ENCODE peak calls at places on chromosome 11, in ten cellular contexts. One of them, this sample, is unnamed.

GRCh38 chr11:71498091-71498490 is 29.0 kb upstream of the KRTAP5-7 start:
- DNase-seq in stimulated activated CD4-positive, alpha-beta T cell treated with anti-CD3 and anti-CD28 coated beads, Interleukin-2, amount 100 ng/mL, for 4 hours: no peak
- DNase-seq in germinal center: no peak
- DNase-seq in mucosa of descending colon: no peak
- DNase-seq in activated naive CD4-positive, alpha-beta T cell treated with anti-CD3 and anti-CD28 coated beads, Interleukin-2, amount 10 ng/mL, durations not matched to agents 7 days and 5 days: no peak
- DNase-seq in HT-29: no peak
- DNase-seq in coronary artery: no peak
- DNase-seq in activated T-helper 9 cell treated with anti-CD3 and anti-CD28 coated beads, Interleukin-2, amount 50 U/mL, for 16 hours: no peak
- DNase-seq in astrocyte of the cerebellum: no peak
- DNase-seq in NAMALWA: no peak
- DNase-seq in this sample: no peak

GRCh38 chr11:60265373-60266214 is 14.9 kb upstream of the MS4A4A start:
- DNase-seq in coronary artery: no peak
- DNase-seq in astrocyte of the cerebellum: peak
- DNase-seq in stimulated activated CD4-positive, alpha-beta T cell treated with anti-CD3 and anti-CD28 coated beads, Interleukin-2, amount 100 ng/mL, for 4 hours: no peak
- DNase-seq in germinal center: peak
- DNase-seq in HT-29: peak
- DNase-seq in activated naive CD4-positive, alpha-beta T cell treated with anti-CD3 and anti-CD28 coated beads, Interleukin-2, amount 10 ng/mL, durations not matched to agents 7 days and 5 days: no peak
- DNase-seq in mucosa of descending colon: peak
- DNase-seq in NAMALWA: peak
- DNase-seq in activated T-helper 9 cell treated with anti-CD3 and anti-CD28 coated beads, Interleukin-2, amount 50 U/mL, for 16 hours: no peak
- DNase-seq in this sample: peak

GRCh38 chr11:106770489-106771100 is 247.7 kb downstream of the GUCY1A2 start:
- DNase-seq in activated T-helper 9 cell treated with anti-CD3 and anti-CD28 coated beads, Interleukin-2, amount 50 U/mL, for 16 hours: no peak
- DNase-seq in germinal center: no peak
- DNase-seq in NAMALWA: no peak
- DNase-seq in coronary artery: no peak
- DNase-seq in astrocyte of the cerebellum: no peak
- DNase-seq in stimulated activated CD4-positive, alpha-beta T cell treated with anti-CD3 and anti-CD28 coated beads, Interleukin-2, amount 100 ng/mL, for 4 hours: no peak
- DNase-seq in HT-29: no peak
- DNase-seq in activated naive CD4-positive, alpha-beta T cell treated with anti-CD3 and anti-CD28 coated beads, Interleukin-2, amount 10 ng/mL, durations not matched to agents 7 days and 5 days: no peak
- DNase-seq in mucosa of descending colon: no peak
- DNase-seq in this sample: no peak

GRCh38 chr11:115464269-115464668 is 39.9 kb downstream of the CADM1 start:
- DNase-seq in activated T-helper 9 cell treated with anti-CD3 and anti-CD28 coated beads, Interleukin-2, amount 50 U/mL, for 16 hours: no peak
- DNase-seq in mucosa of descending colon: no peak
- DNase-seq in coronary artery: no peak
- DNase-seq in HT-29: no peak
- DNase-seq in stimulated activated CD4-positive, alpha-beta T cell treated with anti-CD3 and anti-CD28 coated beads, Interleukin-2, amount 100 ng/mL, for 4 hours: no peak
- DNase-seq in germinal center: no peak
- DNase-seq in NAMALWA: no peak
- DNase-seq in activated naive CD4-positive, alpha-beta T cell treated with anti-CD3 and anti-CD28 coated beads, Interleukin-2, amount 10 ng/mL, durations not matched to agents 7 days and 5 days: no peak
- DNase-seq in astrocyte of the cerebellum: no peak
- DNase-seq in this sample: no peak

GRCh38 chr11:65826972-65827773 is 6.6 kb upstream of the SNX32 start:
- DNase-seq in coronary artery: no peak
- DNase-seq in activated T-helper 9 cell treated with anti-CD3 and anti-CD28 coated beads, Interleukin-2, amount 50 U/mL, for 16 hours: no peak
- DNase-seq in stimulated activated CD4-positive, alpha-beta T cell treated with anti-CD3 and anti-CD28 coated beads, Interleukin-2, amount 100 ng/mL, for 4 hours: no peak
- DNase-seq in HT-29: no peak
- DNase-seq in activated naive CD4-positive, alpha-beta T cell treated with anti-CD3 and anti-CD28 coated beads, Interleukin-2, amount 10 ng/mL, durations not matched to agents 7 days and 5 days: no peak
- DNase-seq in NAMALWA: no peak
- DNase-seq in astrocyte of the cerebellum: no peak
- DNase-seq in mucosa of descending colon: no peak
- DNase-seq in germinal center: no peak
- DNase-seq in this sample: no peak

GRCh38 chr11:116657842-116658825 is 114.7 kb downstream of the BUD13 start:
- DNase-seq in coronary artery: peak
- DNase-seq in HT-29: no peak
- DNase-seq in activated naive CD4-positive, alpha-beta T cell treated with anti-CD3 and anti-CD28 coated beads, Interleukin-2, amount 10 ng/mL, durations not matched to agents 7 days and 5 days: no peak
- DNase-seq in NAMALWA: no peak
- DNase-seq in germinal center: no peak
- DNase-seq in stimulated activated CD4-positive, alpha-beta T cell treated with anti-CD3 and anti-CD28 coated beads, Interleukin-2, amount 100 ng/mL, for 4 hours: no peak
- DNase-seq in mucosa of descending colon: no peak
- DNase-seq in astrocyte of the cerebellum: no peak
- DNase-seq in activated T-helper 9 cell treated with anti-CD3 and anti-CD28 coated beads, Interleukin-2, amount 50 U/mL, for 16 hours: no peak
- DNase-seq in this sample: no peak

GRCh38 chr11:70398834-70399680 is 728 bp downstream of the CTTN start:
- DNase-seq in HT-29: no peak
- DNase-seq in germinal center: peak
- DNase-seq in activated T-helper 9 cell treated with anti-CD3 and anti-CD28 coated beads, Interleukin-2, amount 50 U/mL, for 16 hours: no peak
- DNase-seq in NAMALWA: peak
- DNase-seq in activated naive CD4-positive, alpha-beta T cell treated with anti-CD3 and anti-CD28 coated beads, Interleukin-2, amount 10 ng/mL, durations not matched to agents 7 days and 5 days: peak
- DNase-seq in mucosa of descending colon: peak
- DNase-seq in stimulated activated CD4-positive, alpha-beta T cell treated with anti-CD3 and anti-CD28 coated beads, Interleukin-2, amount 100 ng/mL, for 4 hours: no peak
- DNase-seq in coronary artery: no peak
- DNase-seq in astrocyte of the cerebellum: no peak
- DNase-seq in this sample: peak

GRCh38 chr11:59204736-59205135 is 8.0 kb downstream of the MPEG1 start:
- DNase-seq in HT-29: no peak
- DNase-seq in germinal center: no peak
- DNase-seq in stimulated activated CD4-positive, alpha-beta T cell treated with anti-CD3 and anti-CD28 coated beads, Interleukin-2, amount 100 ng/mL, for 4 hours: no peak
- DNase-seq in astrocyte of the cerebellum: no peak
- DNase-seq in coronary artery: no peak
- DNase-seq in activated T-helper 9 cell treated with anti-CD3 and anti-CD28 coated beads, Interleukin-2, amount 50 U/mL, for 16 hours: no peak
- DNase-seq in activated naive CD4-positive, alpha-beta T cell treated with anti-CD3 and anti-CD28 coated beads, Interleukin-2, amount 10 ng/mL, durations not matched to agents 7 days and 5 days: no peak
- DNase-seq in NAMALWA: no peak
- DNase-seq in mucosa of descending colon: no peak
- DNase-seq in this sample: no peak

GRCh38 chr11:133901999-133902398 is 54.8 kb downstream of the IGSF9B start:
- DNase-seq in activated T-helper 9 cell treated with anti-CD3 and anti-CD28 coated beads, Interleukin-2, amount 50 U/mL, for 16 hours: no peak
- DNase-seq in stimulated activated CD4-positive, alpha-beta T cell treated with anti-CD3 and anti-CD28 coated beads, Interleukin-2, amount 100 ng/mL, for 4 hours: no peak
- DNase-seq in mucosa of descending colon: no peak
- DNase-seq in activated naive CD4-positive, alpha-beta T cell treated with anti-CD3 and anti-CD28 coated beads, Interleukin-2, amount 10 ng/mL, durations not matched to agents 7 days and 5 days: no peak
- DNase-seq in astrocyte of the cerebellum: no peak
- DNase-seq in NAMALWA: no peak
- DNase-seq in germinal center: no peak
- DNase-seq in coronary artery: no peak
- DNase-seq in HT-29: no peak
- DNase-seq in this sample: no peak

GRCh38 chr11:16607675-16608644 is 130.5 kb upstream of the C11orf58 start:
- DNase-seq in HT-29: no peak
- DNase-seq in NAMALWA: no peak
- DNase-seq in germinal center: no peak
- DNase-seq in stimulated activated CD4-positive, alpha-beta T cell treated with anti-CD3 and anti-CD28 coated beads, Interleukin-2, amount 100 ng/mL, for 4 hours: no peak
- DNase-seq in activated T-helper 9 cell treated with anti-CD3 and anti-CD28 coated beads, Interleukin-2, amount 50 U/mL, for 16 hours: no peak
- DNase-seq in mucosa of descending colon: peak
- DNase-seq in astrocyte of the cerebellum: peak
- DNase-seq in activated naive CD4-positive, alpha-beta T cell treated with anti-CD3 and anti-CD28 coated beads, Interleukin-2, amount 10 ng/mL, durations not matched to agents 7 days and 5 days: no peak
- DNase-seq in coronary artery: peak
- DNase-seq in this sample: no peak

GRCh38 chr11:48025983-48026340 is 45.6 kb downstream of the PTPRJ start:
- DNase-seq in stimulated activated CD4-positive, alpha-beta T cell treated with anti-CD3 and anti-CD28 coated beads, Interleukin-2, amount 100 ng/mL, for 4 hours: no peak
- DNase-seq in HT-29: no peak
- DNase-seq in germinal center: no peak
- DNase-seq in astrocyte of the cerebellum: no peak
- DNase-seq in activated naive CD4-positive, alpha-beta T cell treated with anti-CD3 and anti-CD28 coated beads, Interleukin-2, amount 10 ng/mL, durations not matched to agents 7 days and 5 days: no peak
- DNase-seq in activated T-helper 9 cell treated with anti-CD3 and anti-CD28 coated beads, Interleukin-2, amount 50 U/mL, for 16 hours: no peak
- DNase-seq in coronary artery: no peak
- DNase-seq in NAMALWA: no peak
- DNase-seq in mucosa of descending colon: no peak
- DNase-seq in this sample: no peak

GRCh38 chr11:81772161-81772560 is 961.5 kb downstream of the FAM181B start:
- DNase-seq in mucosa of descending colon: no peak
- DNase-seq in astrocyte of the cerebellum: peak
- DNase-seq in HT-29: no peak
- DNase-seq in coronary artery: no peak
- DNase-seq in stimulated activated CD4-positive, alpha-beta T cell treated with anti-CD3 and anti-CD28 coated beads, Interleukin-2, amount 100 ng/mL, for 4 hours: no peak
- DNase-seq in activated naive CD4-positive, alpha-beta T cell treated with anti-CD3 and anti-CD28 coated beads, Interleukin-2, amount 10 ng/mL, durations not matched to agents 7 days and 5 days: no peak
- DNase-seq in activated T-helper 9 cell treated with anti-CD3 and anti-CD28 coated beads, Interleukin-2, amount 50 U/mL, for 16 hours: no peak
- DNase-seq in NAMALWA: no peak
- DNase-seq in germinal center: no peak
- DNase-seq in this sample: no peak

GRCh38 chr11:121318848-121319834 is 26.6 kb downstream of the SC5D start:
- DNase-seq in activated T-helper 9 cell treated with anti-CD3 and anti-CD28 coated beads, Interleukin-2, amount 50 U/mL, for 16 hours: no peak
- DNase-seq in coronary artery: no peak
- DNase-seq in activated naive CD4-positive, alpha-beta T cell treated with anti-CD3 and anti-CD28 coated beads, Interleukin-2, amount 10 ng/mL, durations not matched to agents 7 days and 5 days: peak
- DNase-seq in astrocyte of the cerebellum: peak
- DNase-seq in mucosa of descending colon: peak
- DNase-seq in germinal center: peak
- DNase-seq in stimulated activated CD4-positive, alpha-beta T cell treated with anti-CD3 and anti-CD28 coated beads, Interleukin-2, amount 100 ng/mL, for 4 hours: peak
- DNase-seq in HT-29: peak
- DNase-seq in NAMALWA: peak
- DNase-seq in this sample: peak

GRCh38 chr11:121291896-121292502 is 572 bp upstream of the SC5D start:
- DNase-seq in coronary artery: no peak
- DNase-seq in activated T-helper 9 cell treated with anti-CD3 and anti-CD28 coated beads, Interleukin-2, amount 50 U/mL, for 16 hours: no peak
- DNase-seq in germinal center: peak
- DNase-seq in HT-29: no peak
- DNase-seq in activated naive CD4-positive, alpha-beta T cell treated with anti-CD3 and anti-CD28 coated beads, Interleukin-2, amount 10 ng/mL, durations not matched to agents 7 days and 5 days: no peak
- DNase-seq in mucosa of descending colon: no peak
- DNase-seq in NAMALWA: peak
- DNase-seq in stimulated activated CD4-positive, alpha-beta T cell treated with anti-CD3 and anti-CD28 coated beads, Interleukin-2, amount 100 ng/mL, for 4 hours: no peak
- DNase-seq in astrocyte of the cerebellum: peak
- DNase-seq in this sample: no peak

GRCh38 chr11:33732176-33732575 is 4.0 kb downstream of the CD59 start:
- DNase-seq in mucosa of descending colon: peak
- DNase-seq in HT-29: no peak
- DNase-seq in activated T-helper 9 cell treated with anti-CD3 and anti-CD28 coated beads, Interleukin-2, amount 50 U/mL, for 16 hours: no peak
- DNase-seq in coronary artery: no peak
- DNase-seq in activated naive CD4-positive, alpha-beta T cell treated with anti-CD3 and anti-CD28 coated beads, Interleukin-2, amount 10 ng/mL, durations not matched to agents 7 days and 5 days: no peak
- DNase-seq in NAMALWA: no peak
- DNase-seq in stimulated activated CD4-positive, alpha-beta T cell treated with anti-CD3 and anti-CD28 coated beads, Interleukin-2, amount 100 ng/mL, for 4 hours: no peak
- DNase-seq in astrocyte of the cerebellum: no peak
- DNase-seq in germinal center: no peak
- DNase-seq in this sample: no peak

GRCh38 chr11:86245369-86246292 is 1.1 kb downstream of the EED start:
- DNase-seq in HT-29: peak
- DNase-seq in stimulated activated CD4-positive, alpha-beta T cell treated with anti-CD3 and anti-CD28 coated beads, Interleukin-2, amount 100 ng/mL, for 4 hours: peak
- DNase-seq in NAMALWA: peak
- DNase-seq in astrocyte of the cerebellum: no peak
- DNase-seq in activated naive CD4-positive, alpha-beta T cell treated with anti-CD3 and anti-CD28 coated beads, Interleukin-2, amount 10 ng/mL, durations not matched to agents 7 days and 5 days: peak
- DNase-seq in mucosa of descending colon: peak
- DNase-seq in germinal center: peak
- DNase-seq in activated T-helper 9 cell treated with anti-CD3 and anti-CD28 coated beads, Interleukin-2, amount 50 U/mL, for 16 hours: no peak
- DNase-seq in coronary artery: no peak
- DNase-seq in this sample: peak

GRCh38 chr11:20090654-20091374 is 69.5 kb downstream of the DBX1 start:
- DNase-seq in germinal center: no peak
- DNase-seq in stimulated activated CD4-positive, alpha-beta T cell treated with anti-CD3 and anti-CD28 coated beads, Interleukin-2, amount 100 ng/mL, for 4 hours: no peak
- DNase-seq in activated naive CD4-positive, alpha-beta T cell treated with anti-CD3 and anti-CD28 coated beads, Interleukin-2, amount 10 ng/mL, durations not matched to agents 7 days and 5 days: no peak
- DNase-seq in activated T-helper 9 cell treated with anti-CD3 and anti-CD28 coated beads, Interleukin-2, amount 50 U/mL, for 16 hours: no peak
- DNase-seq in astrocyte of the cerebellum: no peak
- DNase-seq in coronary artery: no peak
- DNase-seq in HT-29: no peak
- DNase-seq in NAMALWA: no peak
- DNase-seq in mucosa of descending colon: no peak
- DNase-seq in this sample: no peak

This sample was measured in activated CD4-positive, alpha-beta T cell treated with anti-CD3 and anti-CD28 coated beads, Interleukin-2, amount 10 ng/mL, durations not matched to agents 24 days and 14 days.